ENCODE peak calls at places on chromosomes 3 and 15, in five cellular contexts. N, U, K, R and C are unnamed samples. For H3K4me1 and H3K27me3, the result is how much of the 10 kb centered on the place peaks cover.

GRCh38 chr3:127483005-127483641 is 107.4 kb downstream of the TPRA1 start:
- DNase-seq in K (peak), U (peak), N (no peak), R (no peak), C (no peak)

GRCh38 chr3:160343132-160343531 is 55.9 kb downstream of the IFT80 start:
- DNase-seq in K (no peak), R (no peak), U (no peak), N (peak), C (no peak)

GRCh38 chr15:41647269-41647668 is 12.9 kb upstream of the MGA start:
- DNase-seq in R (no peak), U (no peak), N (no peak), K (no peak), C (no peak)

GRCh38 chr15:51889486-51889885 is 60.0 kb downstream of the TMOD3 start:
- DNase-seq in K (no peak), U (no peak), N (no peak), R (no peak), C (no peak)

GRCh38 chr3:61194892-61195538 is 56.2 kb downstream of the FHIT start:
- DNase-seq in K (no peak), N (no peak), R (no peak), U (no peak), C (no peak)

GRCh38 chr15:98421419-98422085 is 226.8 kb upstream of the IGF1R start:
- DNase-seq in U (peak), N (peak), R (no peak), K (peak), C (peak)

GRCh38 chr3:117761992-117762944 is 1052.7 kb downstream of the TUSC7 start:
- DNase-seq in N (no peak), U (no peak), R (no peak), K (no peak), C (no peak)

GRCh38 chr15:94105760-94106159 is 125.6 kb upstream of the MCTP2 start:
- DNase-seq in U (no peak), N (no peak), K (no peak), R (no peak), C (no peak)

GRCh38 chr3:61155701-61156292 is 95.5 kb downstream of the FHIT start:
- DNase-seq in R (no peak), K (no peak), U (no peak), N (no peak), C (peak)

GRCh38 chr3:141651405-141651804 is 86.7 kb upstream of the RNF7 start:
- DNase-seq in K (no peak), N (no peak), R (no peak), U (no peak), C (no peak)

GRCh38 chr3:172125053-172125452 is 85.7 kb downstream of the FNDC3B start:
- DNase-seq in R (no peak), K (no peak), N (no peak), U (no peak), C (no peak)

GRCh38 chr3:172125963-172126403 is 86.6 kb downstream of the FNDC3B start:
- DNase-seq in U (no peak), R (no peak), K (peak), N (no peak), C (no peak)

GRCh38 chr3:172126741-172127140 is 87.4 kb downstream of the FNDC3B start:
- DNase-seq in N (no peak), U (no peak), K (no peak), R (no peak), C (no peak)

GRCh38 chr3:172127141-172127540 is 87.8 kb downstream of the FNDC3B start:
- DNase-seq in U (no peak), R (no peak), K (no peak), N (no peak), C (no peak)

DNA sequence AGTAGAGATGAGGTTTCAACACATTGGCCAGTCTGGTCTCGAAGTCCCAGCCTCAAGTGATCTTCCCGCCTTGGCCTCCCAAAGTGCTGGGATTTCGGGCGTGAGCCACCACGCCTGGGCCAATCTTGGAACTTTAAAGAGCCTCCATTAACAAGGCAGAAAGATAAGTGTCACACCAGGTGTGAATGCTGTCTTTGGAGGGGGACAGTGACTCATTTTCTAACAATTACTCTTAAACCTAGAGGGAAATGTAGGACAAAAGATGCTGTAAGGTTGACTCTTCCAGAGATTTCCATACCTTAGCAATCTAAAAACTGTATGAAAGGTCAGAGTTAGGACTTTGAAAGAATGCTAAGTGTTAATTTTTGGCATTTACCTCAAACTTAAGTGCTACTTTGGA is 84.9 kb downstream of the FNDC3B start:
- DNase-seq in N (no peak), R (no peak), K (no peak), U (no peak), C (no peak)
- H3K4me1 ChIP-seq in N (under half), R (half or more), K (half or more), U (under half), C (under half)

GRCh38 chr3:123400169-123400568 is 48.7 kb downstream of the ADCY5 start:
- DNase-seq in K (no peak), N (no peak), R (no peak), U (no peak), C (no peak)

GRCh38 chr3:123404391-123404790 is 44.5 kb downstream of the ADCY5 start:
- DNase-seq in R (no peak), K (no peak), U (peak), N (no peak), C (no peak)

GRCh38 chr3:123405021-123405420 is 43.9 kb downstream of the ADCY5 start:
- DNase-seq in R (no peak), N (no peak), U (no peak), K (no peak), C (no peak)

GRCh38 chr3:123397921-123398785 is 50.7 kb downstream of the ADCY5 start:
- DNase-seq in R (no peak), U (no peak), K (no peak), N (no peak), C (no peak)

DNA sequence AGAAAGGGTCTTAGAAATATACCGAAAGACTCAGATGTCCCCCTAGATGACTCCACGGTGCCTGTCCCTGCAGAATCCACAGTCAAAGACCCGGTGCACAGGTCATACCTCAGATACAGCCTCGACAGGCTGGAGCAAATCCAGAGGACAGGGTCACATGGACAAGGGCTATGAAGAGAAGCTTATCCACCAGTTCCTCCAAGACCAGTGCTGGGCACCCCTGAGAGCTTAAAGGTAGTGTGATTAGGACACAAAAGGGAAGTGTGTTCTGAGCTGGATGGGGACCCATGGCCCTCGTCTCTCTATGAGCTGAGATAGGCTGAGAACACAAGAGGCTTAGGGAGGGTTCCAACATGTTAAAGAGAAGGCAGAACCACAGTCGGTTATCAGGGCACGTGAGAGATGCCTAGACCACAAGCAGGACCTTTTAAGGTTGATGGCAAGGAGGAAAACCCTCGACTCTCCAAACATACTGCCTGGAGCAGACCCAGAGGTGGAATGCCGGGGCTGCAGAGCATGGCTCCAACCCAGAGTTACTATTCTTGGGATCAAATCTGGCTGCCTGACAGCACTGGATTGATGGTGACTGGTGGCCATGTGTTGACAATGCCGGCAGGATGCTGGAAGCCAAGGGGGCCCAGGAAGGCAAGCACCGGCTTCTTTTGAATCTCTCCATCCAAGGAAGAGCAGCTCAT is 46.9 kb downstream of the ADCY5 start:
- DNase-seq in U (no peak), N (no peak), R (no peak), K (peak), C (no peak)
- H3K27me3 ChIP-seq in U (under half), N (under half), R (under half), K (under half), C (under half)

GRCh38 chr15:40339621-40339945 is 1.2 kb downstream of the CCDC9B start:
- DNase-seq in R (no peak), K (no peak), U (peak), N (no peak), C (no peak)
- H3K4me3 ChIP-seq in R (peak), K (peak), U (peak), N (no peak), C (no peak)

GRCh38 chr3:153445817-153446216 is 283.8 kb downstream of the RAP2B start:
- DNase-seq in N (no peak), R (no peak), U (no peak), K (no peak), C (no peak)
- H3K4me1 ChIP-seq in N (under half), R (under half), U (under half), K (under half), C (under half)

GRCh38 chr3:122985539-122985938 is 42.0 kb downstream of the SEMA5B start:
- DNase-seq in U (no peak), R (no peak), N (no peak), K (no peak), C (no peak)

GRCh38 chr3:122982202-122983185 is 45.1 kb downstream of the SEMA5B start:
- DNase-seq in R (no peak), K (no peak), U (no peak), N (peak), C (no peak)

GRCh38 chr3:122984007-122984406 is 43.6 kb downstream of the SEMA5B start:
- DNase-seq in K (no peak), R (no peak), N (no peak), U (no peak), C (no peak)

GRCh38 chr3:122986790-122987189 is 40.8 kb downstream of the SEMA5B start:
- DNase-seq in K (no peak), U (no peak), N (no peak), R (no peak), C (no peak)

DNA sequence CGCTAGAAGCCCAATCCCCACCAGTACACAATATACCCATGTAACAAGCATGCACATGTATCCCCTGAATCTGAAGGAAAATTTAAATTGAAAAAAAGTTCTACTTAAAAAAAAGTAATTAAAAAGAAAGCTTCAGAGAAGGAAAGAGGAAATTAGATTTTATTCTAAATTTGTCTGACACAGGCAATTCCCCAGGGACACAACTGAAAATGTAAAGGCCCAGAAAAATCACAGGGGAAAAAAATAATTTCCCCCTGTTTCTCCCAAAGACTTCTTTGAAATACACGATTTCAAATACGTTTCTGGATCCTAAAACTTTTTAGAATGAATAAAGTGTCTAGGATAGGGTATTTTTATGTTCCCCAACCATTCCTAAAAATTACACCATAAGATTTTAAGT is 42.9 kb downstream of the SEMA5B start:
- DNase-seq in N (no peak), R (no peak), U (no peak), K (no peak), C (no peak)
- H3K27me3 ChIP-seq in N (under half), R (under half), U (under half), K (under half), C (under half)

GRCh38 chr15:70008697-70009285 is 88.9 kb downstream of the TLE3 start:
- DNase-seq in N (no peak), K (no peak), R (no peak), U (no peak), C (no peak)
- H3K4me3 ChIP-seq in N (no peak), K (no peak), R (no peak), U (no peak), C (no peak)

GRCh38 chr3:71078723-71079525 is 504.6 kb downstream of the FOXP1 start:
- DNase-seq in N (no peak), K (no peak), R (no peak), U (no peak), C (no peak)

GRCh38 chr3:71076361-71076997 is 507.0 kb downstream of the FOXP1 start:
- DNase-seq in U (no peak), R (no peak), K (no peak), N (no peak), C (no peak)

GRCh38 chr3:71078199-71078598 is 505.3 kb downstream of the FOXP1 start:
- DNase-seq in N (no peak), K (no peak), U (no peak), R (no peak), C (no peak)

GRCh38 chr3:71075481-71075880 is 508.0 kb downstream of the FOXP1 start:
- DNase-seq in N (no peak), U (no peak), K (no peak), R (no peak), C (no peak)

DNA sequence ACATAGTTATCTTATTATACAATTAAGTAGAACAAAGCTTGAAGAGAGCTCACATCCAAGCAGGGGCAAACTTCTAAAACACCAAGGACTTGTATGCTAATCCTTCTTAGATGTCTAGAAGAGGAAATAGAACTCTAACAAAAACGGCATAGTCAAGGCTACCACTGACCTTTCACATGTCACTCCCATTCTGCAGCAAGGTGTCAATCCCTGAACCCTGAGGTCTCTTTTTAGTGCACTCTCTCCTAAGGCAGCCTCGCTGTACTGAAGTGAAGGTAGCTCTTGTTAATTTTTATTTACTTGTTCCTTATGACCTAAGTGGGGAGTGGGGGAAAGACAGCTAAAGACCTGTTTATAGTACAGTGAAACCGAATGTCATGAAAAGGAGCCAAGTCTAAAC is 506.5 kb downstream of the FOXP1 start:
- DNase-seq in N (no peak), K (no peak), R (no peak), U (no peak), C (no peak)
- H3K4me1 ChIP-seq in N (under half), K (half or more), R (under half), U (under half), C (under half)